ENCODE peak calls at places on chromosomes 3 and 15, in four cellular contexts. P is testis, U is astrocyte, I is fibroblast of lung. Y is an unnamed sample. For H3K4me1, the result is how much of the 10 kb centered on the place peaks cover.

GRCh38 chr3:139982404-139982803 is 47.4 kb downstream of the CLSTN2 start:
- DNase-seq in I (no peak), U (no peak), P (no peak), Y (no peak)

GRCh38 chr3:177352424-177352823 is 155.1 kb upstream of the TBL1XR1 start:
- DNase-seq in U (no peak), P (no peak), I (no peak), Y (no peak)

GRCh38 chr3:81643721-81644120 is 117.7 kb downstream of the GBE1 start:
- DNase-seq in U (peak), P (peak), I (peak), Y (no peak)

GRCh38 chr15:57735891-57736290 is 29.4 kb downstream of the POLR2M start:
- DNase-seq in I (no peak), P (no peak), U (no peak), Y (no peak)

GRCh38 chr3:8752832-8753231 is 16.6 kb downstream of the OXTR start:
- DNase-seq in P (no peak), I (no peak), U (no peak), Y (no peak)

GRCh38 chr3:195732951-195733350 is 12.2 kb downstream of the MUC20 start:
- DNase-seq in P (no peak), I (peak), U (no peak), Y (no peak)

GRCh38 chr3:185851959-185852358 is 27.1 kb upstream of the IGF2BP2 start:
- DNase-seq in P (no peak), U (no peak), I (no peak), Y (no peak)

GRCh38 chr3:184472723-184473419 is 88.7 kb upstream of the EPHB3 start:
- DNase-seq in I (no peak), P (no peak), U (no peak), Y (no peak)

GRCh38 chr3:32401541-32402052 is 9.9 kb downstream of the CMTM7 start:
- DNase-seq in I (peak), P (peak), U (peak), Y (peak)

GRCh38 chr15:29631076-29632070 is 190.9 kb downstream of the TJP1 start:
- DNase-seq in I (no peak), U (peak), P (no peak), Y (no peak)

GRCh38 chr3:144821583-144821982 is 850.0 kb downstream of the DIPK2A start:
- DNase-seq in U (peak), P (no peak), I (peak), Y (no peak)

GRCh38 chr3:79490165-79491028 is 277.4 kb downstream of the ROBO1 start:
- DNase-seq in I (peak), U (peak), P (peak), Y (peak)

GRCh38 chr3:80688814-80689213 is 921.0 kb upstream of the ROBO1 start:
- DNase-seq in P (peak), I (peak), U (peak), Y (no peak)

GRCh38 chr3:143331336-143331735 is 211.8 kb downstream of the CHST2 start:
- DNase-seq in P (no peak), U (peak), I (peak), Y (no peak)

GRCh38 chr3:129058441-129059194 is 2.0 kb upstream of the GP9 start:
- DNase-seq in I (no peak), P (peak), U (no peak), Y (no peak)

GRCh38 chr3:120559228-120560061 is 36.7 kb upstream of the NDUFB4 start:
- DNase-seq in U (peak), P (peak), I (peak), Y (peak)

GRCh38 chr15:52502608-52503007 is 26.1 kb downstream of the MYO5A start:
- DNase-seq in U (no peak), P (no peak), I (no peak), Y (no peak)

GRCh38 chr15:91696981-91697380 is 156.5 kb upstream of the SLCO3A1 start:
- DNase-seq in I (no peak), U (peak), P (no peak), Y (no peak)

GRCh38 chr3:114179575-114179974 is 723 bp upstream of the DRD3 start:
- DNase-seq in P (no peak), I (peak), U (peak), Y (no peak)

GRCh38 chr3:128368626-128369025 is 98.1 kb downstream of the DNAJB8 start:
- DNase-seq in I (no peak), U (no peak), P (no peak), Y (no peak)

DNA sequence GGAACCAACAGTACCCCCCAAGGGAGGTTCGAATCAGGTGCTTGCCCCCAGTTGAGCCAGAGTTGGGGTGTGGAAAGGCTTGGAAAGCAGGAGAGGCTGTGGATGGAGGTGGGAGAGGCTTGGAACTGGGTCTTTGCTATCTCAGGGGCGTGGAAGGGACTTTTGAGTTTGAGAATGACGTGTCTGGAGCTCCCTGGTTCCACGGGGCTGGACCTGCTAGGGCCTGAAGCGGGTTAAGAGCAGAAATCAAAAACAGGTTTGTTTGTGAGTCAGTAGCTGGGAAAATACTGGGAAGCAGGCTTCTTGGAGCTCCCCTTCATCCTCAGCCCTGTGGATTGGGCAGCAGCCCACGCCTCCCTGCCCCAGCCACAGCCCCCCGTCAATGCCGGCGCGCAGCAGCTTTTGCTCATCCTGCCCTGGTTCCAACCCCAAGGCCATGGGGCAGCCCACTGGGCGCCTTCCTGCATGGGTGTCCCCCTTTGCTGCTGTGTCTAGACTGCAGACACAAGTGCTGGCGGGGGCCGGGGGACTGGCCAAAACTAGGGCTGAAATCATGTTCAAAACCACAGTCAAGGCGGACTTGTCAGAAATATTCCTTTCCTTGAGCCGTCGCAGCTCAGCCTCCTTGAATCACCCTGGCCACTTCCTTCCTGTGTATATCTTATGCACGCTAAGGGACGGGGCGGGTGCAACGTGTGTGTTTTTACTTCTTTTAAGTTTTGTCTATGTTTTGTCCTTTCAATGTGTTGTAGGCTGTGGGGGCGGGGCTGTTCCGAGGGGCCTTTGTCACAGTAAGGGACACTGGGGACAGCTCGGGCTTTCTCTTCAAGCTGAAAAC is 108.0 kb downstream of the KLF13 start:
- DNase-seq in P (peak), I (peak), U (peak), Y (peak)
- H3K4me1 ChIP-seq in P (under half), I (under half), U (under half), Y (under half)

GRCh38 chr3:48030188-48030587 is 14.0 kb upstream of the MAP4 start:
- DNase-seq in P (no peak), U (no peak), I (no peak), Y (no peak)
- H3K4me1 ChIP-seq in P (under half), U (under half), I (under half), Y (under half)

GRCh38 chr15:50083424-50084025 is 35.5 kb downstream of the ATP8B4 start:
- DNase-seq in U (no peak), I (no peak), P (no peak), Y (no peak)
- H3K4me1 ChIP-seq in U (under half), I (under half), P (under half), Y (under half)

DNA sequence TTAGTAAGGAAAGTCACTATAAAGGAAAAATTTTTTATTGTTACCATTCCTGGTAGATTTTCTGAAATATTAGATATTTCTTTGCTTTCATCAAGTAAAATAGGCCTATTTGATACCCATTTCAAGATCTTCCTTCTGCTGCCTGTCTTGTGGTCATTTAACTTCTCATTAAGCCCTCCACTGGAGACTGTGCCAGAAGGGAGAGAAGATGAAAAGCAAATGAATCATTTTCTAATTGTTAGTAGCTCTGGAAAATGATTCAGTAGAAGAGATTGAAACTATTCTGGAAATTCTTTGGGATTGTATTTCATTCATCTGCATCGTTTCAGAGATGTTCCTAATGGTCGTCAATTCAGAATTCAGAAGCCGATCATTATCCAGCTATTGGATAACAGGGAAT is 3.2 kb downstream of the KCTD6 start:
- DNase-seq in U (peak), P (no peak), I (no peak), Y (no peak)
- H3K4me1 ChIP-seq in U (under half), P (under half), I (under half), Y (under half)

GRCh38 chr3:30521156-30521555 is 85.2 kb upstream of the TGFBR2 start:
- DNase-seq in U (no peak), P (no peak), I (no peak), Y (no peak)
- H3K4me1 ChIP-seq in U (under half), P (under half), I (under half), Y (under half)

GRCh38 chr3:123605789-123606234 is 21.0 kb upstream of the HACD2 start:
- DNase-seq in I (no peak), P (no peak), U (peak), Y (no peak)
- H3K4me1 ChIP-seq in I (under half), P (under half), U (under half), Y (under half)

GRCh38 chr15:47718474-47719440 is 1.5 kb downstream of the SEMA6D start:
- DNase-seq in U (no peak), I (peak), P (peak), Y (peak)

GRCh38 chr15:47715856-47716445 is 1.4 kb upstream of the SEMA6D start:
- DNase-seq in U (peak), P (peak), I (peak), Y (peak)

GRCh38 chr15:47717036-47717611 is at the start of gene SEMA6D:
- DNase-seq in U (peak), I (peak), P (peak), Y (peak)

GRCh38 chr15:47720555-47720954 is 3.2 kb downstream of the SEMA6D start:
- DNase-seq in P (no peak), I (peak), U (peak), Y (no peak)

GRCh38 chr15:47719730-47720129 is 2.4 kb downstream of the SEMA6D start:
- DNase-seq in U (no peak), P (no peak), I (peak), Y (no peak)
- H3K4me1 ChIP-seq in U (under half), P (under half), I (under half), Y (under half)

Y was measured in right cardiac atrium.